ENCODE peak calls at places on chromosomes 5 and 9, in four cellular contexts. B is stomach, C is tibial nerve, T is K562. X is an unnamed sample.

GRCh38 chr9:93257808-93258331 is 73.9 kb downstream of the WNK2 start:
- DNase-seq in C (no peak), B (peak; percentile 10), T (peak; percentile 15), X (no peak)

GRCh38 chr9:128587453-128587852 is 35.1 kb downstream of the SPTAN1 start:
- DNase-seq in T (no peak), B (no peak), C (no peak), X (no peak)

GRCh38 chr9:107919263-107919662 is 429.7 kb upstream of the KLF4 start:
- DNase-seq in C (no peak), B (no peak), T (no peak), X (no peak)

GRCh38 chr9:6054280-6055099 is 39.1 kb upstream of the RANBP6 start:
- DNase-seq in T (peak; percentile 79), C (peak; percentile 63), B (peak; percentile 75), X (peak; percentile 75)

GRCh38 chr5:128493657-128494329 is 44.3 kb downstream of the FBN2 start:
- DNase-seq in B (no peak), C (no peak), T (no peak), X (no peak)

GRCh38 chr9:125984461-125984860 is 237.3 kb downstream of the PBX3 start:
- DNase-seq in C (no peak), B (no peak), T (no peak), X (peak; percentile 8)

GRCh38 chr5:139223481-139223880 is 25.3 kb upstream of the SIL1 start:
- DNase-seq in B (no peak), T (no peak), C (no peak), X (no peak)

GRCh38 chr9:80503692-80504400 is 932.1 kb downstream of the TLE4 start:
- DNase-seq in C (no peak), B (no peak), T (no peak), X (no peak)

GRCh38 chr9:137305060-137305787 is 3.2 kb upstream of the NRARP start:
- DNase-seq in T (peak; percentile 52), C (no peak), B (peak; percentile 69), X (peak; percentile 26)

GRCh38 chr9:19471737-19472648 is 63.2 kb downstream of the ACER2 start:
- DNase-seq in C (peak; percentile 25), B (peak; percentile 61), T (peak; percentile 61), X (peak; percentile 55)

GRCh38 chr9:31608413-31608812 is 776.0 kb upstream of the ACO1 start:
- DNase-seq in C (no peak), B (no peak), T (no peak), X (no peak)

GRCh38 chr5:136020383-136021015 is 8.3 kb upstream of the TGFBI start:
- DNase-seq in T (peak; percentile 6), C (peak; percentile 34), B (no peak), X (no peak)

GRCh38 chr9:125484632-125485282 is 222.3 kb downstream of the MAPKAP1 start:
- DNase-seq in B (no peak), T (no peak), C (no peak), X (peak; percentile 66)

GRCh38 chr9:96459268-96460007 is 9.5 kb downstream of the HABP4 start:
- DNase-seq in T (no peak), B (no peak), C (no peak), X (no peak)

GRCh38 chr9:112119225-112120045 is 55.7 kb downstream of the SUSD1 start:
- DNase-seq in B (peak; percentile 80), C (no peak), T (no peak), X (no peak)

GRCh38 chr5:33433303-33434255 is 7.2 kb upstream of the TARS1 start:
- DNase-seq in B (no peak), T (no peak), C (no peak), X (no peak)

GRCh38 chr5:93158841-93159240 is 422.2 kb downstream of the NR2F1-AS1 start:
- DNase-seq in B (no peak), T (no peak), C (no peak), X (no peak)

GRCh38 chr5:93163010-93163663 is 417.9 kb downstream of the NR2F1-AS1 start:
- DNase-seq in C (no peak), T (no peak), B (no peak), X (no peak)

GRCh38 chr5:93165559-93165958 is 415.5 kb downstream of the NR2F1-AS1 start:
- DNase-seq in B (no peak), T (no peak), C (no peak), X (no peak)

GRCh38 chr5:93162201-93162654 is 418.8 kb downstream of the NR2F1-AS1 start:
- DNase-seq in B (no peak), C (no peak), T (no peak), X (no peak)

DNA sequence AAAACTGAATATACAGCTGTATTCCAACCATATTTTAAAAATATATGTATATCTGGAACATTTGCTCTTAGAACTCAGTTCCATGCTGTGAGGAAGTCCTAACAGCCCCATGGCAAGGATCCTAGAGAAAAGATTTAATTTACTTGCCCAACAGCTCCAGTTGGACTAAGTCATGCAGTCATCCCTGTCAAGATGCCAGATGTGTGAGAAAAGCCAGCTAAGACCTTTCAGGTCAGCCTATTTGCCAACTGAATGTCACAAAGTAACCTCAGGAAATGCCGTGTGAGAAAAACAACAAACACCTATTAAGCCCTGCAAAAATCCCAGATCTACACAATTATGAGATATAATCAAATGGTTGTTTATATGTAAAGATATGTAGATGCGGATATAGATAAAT is 416.3 kb downstream of the NR2F1-AS1 start:
- DNase-seq in B (no peak), T (no peak), C (no peak), X (peak; percentile 34)
- TF ChIP-seq EP300 in B (no peak), T (no peak), C (no peak), X (no peak)

GRCh38 chr9:33787839-33788238 is 7.5 kb upstream of the PRSS3 start:
- DNase-seq in C (no peak), T (no peak), B (no peak), X (no peak)
- TF ChIP-seq CTCF in C (no peak), T (no peak), B (no peak), X (no peak)

GRCh38 chr5:160537940-160538339 is 116.3 kb downstream of the PTTG1 start:
- DNase-seq in T (no peak), B (no peak), C (no peak), X (no peak)
- H3K27me3 ChIP-seq in T (no peaks in the 10 kb centered on the region), B (no peaks in the 10 kb centered on the region), C (no peaks in the 10 kb centered on the region), X (no peaks in the 10 kb centered on the region)

GRCh38 chr5:66818935-66819328 is 222.7 kb downstream of the MAST4 start:
- DNase-seq in T (no peak), C (no peak), B (no peak), X (no peak)
- TF ChIP-seq EP300 in T (no peak), C (no peak), B (no peak), X (no peak)

GRCh38 chr5:159444441-159445082 is 114.3 kb upstream of the IL12B start:
- DNase-seq in C (peak; percentile 32), T (peak; percentile 30), B (no peak), X (no peak)
- TF ChIP-seq CTCF in C (peak; percentile 56), T (peak; percentile 39), B (peak; percentile 53), X (peak; percentile 57)

DNA sequence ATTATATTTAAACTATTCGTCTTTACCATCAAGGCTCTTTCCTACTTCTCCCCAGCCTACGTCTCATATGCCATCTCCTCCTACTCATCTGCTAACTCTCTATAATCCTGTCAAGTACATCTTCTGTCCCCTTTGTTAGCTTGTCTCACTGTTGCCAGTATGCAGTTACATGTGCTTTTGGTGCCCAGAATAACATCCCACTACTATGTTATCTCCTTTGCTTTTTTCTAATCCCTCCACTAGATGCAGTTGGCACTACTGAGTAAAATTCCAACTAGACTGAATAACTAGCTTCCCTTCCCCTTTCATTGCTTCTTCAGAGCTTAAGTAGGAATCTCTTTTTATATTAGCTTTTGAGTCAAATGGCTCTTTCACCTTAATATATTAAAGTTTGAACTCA is 3.0 kb upstream of the ARRDC3 start:
- DNase-seq in T (no peak), B (no peak), C (no peak), X (no peak)
- H3K27me3 ChIP-seq in T (no peaks in the 10 kb centered on the region), B (no peaks in the 10 kb centered on the region), C (no peaks in the 10 kb centered on the region), X (no peaks in the 10 kb centered on the region)

GRCh38 chr9:113464672-113465271 is 1.2 kb downstream of the RGS3 start:
- DNase-seq in C (no peak), T (no peak), B (no peak), X (no peak)
- TF ChIP-seq EP300 in C (no peak), T (no peak), B (no peak), X (no peak)

GRCh38 chr9:133470427-133470924 is 8.4 kb downstream of the SLC2A6 start:
- DNase-seq in C (no peak), T (no peak), B (no peak), X (no peak)
- TF ChIP-seq CTCF in C (no peak), T (no peak), B (no peak), X (no peak)

X was measured in ovary.